ENCODE peak calls at places on chromosomes 5 and 9, in eight cellular contexts. J, H, E, F, K, B, R and X are unnamed samples.

GRCh38 chr5:134651531-134651930 is 2.9 kb downstream of the SEC24A start:
- DNase-seq in J (no peak), H (no peak), E (no peak), F (no peak), K (no peak), B (no peak), R (no peak), X (no peak)

GRCh38 chr5:29054282-29054681 is 2015.9 kb upstream of the CDH9 start:
- DNase-seq in J (no peak), H (no peak), E (no peak), F (no peak), K (no peak), B (peak), R (no peak), X (no peak)

GRCh38 chr9:104961701-104962359 is 33.9 kb upstream of the ABCA1 start:
- DNase-seq in J (no peak), H (peak), E (no peak), F (no peak), K (no peak), B (no peak), R (no peak), X (peak)

GRCh38 chr5:52876456-52876855 is 88.7 kb downstream of the ITGA1 start:
- DNase-seq in J (no peak), H (peak), E (no peak), F (peak), K (no peak), B (no peak), R (no peak), X (no peak)

GRCh38 chr5:148145916-148146315 is 22.4 kb upstream of the SPINK14 start:
- DNase-seq in J (no peak), H (peak), E (peak), F (peak), K (no peak), B (peak), R (no peak), X (peak)

GRCh38 chr5:153094333-153094732 is 396.1 kb upstream of the GRIA1 start:
- DNase-seq in J (no peak), H (no peak), E (no peak), F (no peak), K (no peak), B (no peak), R (no peak), X (no peak)

GRCh38 chr5:79578876-79579275 is 33.4 kb upstream of the TENT2 start:
- DNase-seq in J (no peak), H (no peak), E (no peak), F (no peak), K (no peak), B (no peak), R (no peak), X (no peak)

GRCh38 chr5:177520271-177520670 is 3.5 kb upstream of the DDX41 start:
- DNase-seq in J (no peak), H (no peak), E (no peak), F (no peak), K (no peak), B (no peak), R (no peak), X (no peak)

GRCh38 chr9:134871941-134872340 is 8.7 kb upstream of the FCN2 start:
- DNase-seq in J (no peak), H (peak), E (no peak), F (peak), K (no peak), B (no peak), R (no peak), X (no peak)

GRCh38 chr9:71552480-71552879 is 215.8 kb downstream of the CEMIP2 start:
- DNase-seq in J (no peak), H (no peak), E (peak), F (no peak), K (no peak), B (peak), R (no peak), X (no peak)

GRCh38 chr9:6198251-6198650 is 17.4 kb upstream of the IL33 start:
- DNase-seq in J (no peak), H (no peak), E (peak), F (peak), K (no peak), B (no peak), R (no peak), X (no peak)

GRCh38 chr5:34669931-34670516 is 13.9 kb downstream of the RAI14 start:
- DNase-seq in J (no peak), H (peak), E (no peak), F (no peak), K (no peak), B (no peak), R (no peak), X (no peak)

GRCh38 chr9:133702798-133703570 is 35.2 kb downstream of the SARDH start:
- DNase-seq in J (no peak), H (no peak), E (no peak), F (no peak), K (no peak), B (peak), R (no peak), X (no peak)

GRCh38 chr9:133703571-133704399 is 34.4 kb downstream of the SARDH start:
- DNase-seq in J (no peak), H (no peak), E (no peak), F (no peak), K (peak), B (no peak), R (no peak), X (no peak)

GRCh38 chr9:133701321-133701980 is 36.7 kb downstream of the SARDH start:
- DNase-seq in J (no peak), H (no peak), E (no peak), F (no peak), K (peak), B (no peak), R (no peak), X (no peak)

GRCh38 chr9:133700861-133701320 is 37.3 kb downstream of the SARDH start:
- DNase-seq in J (no peak), H (no peak), E (no peak), F (no peak), K (peak), B (no peak), R (no peak), X (no peak)

GRCh38 chr9:133701981-133702797 is 36.0 kb downstream of the SARDH start:
- DNase-seq in J (no peak), H (peak), E (peak), F (no peak), K (peak), B (no peak), R (no peak), X (peak)
- TF ChIP-seq EZH2 in J (no peak), H (no peak), E (no peak), F (peak), K (no peak), B (no peak), R (no peak), X (no peak)

DNA sequence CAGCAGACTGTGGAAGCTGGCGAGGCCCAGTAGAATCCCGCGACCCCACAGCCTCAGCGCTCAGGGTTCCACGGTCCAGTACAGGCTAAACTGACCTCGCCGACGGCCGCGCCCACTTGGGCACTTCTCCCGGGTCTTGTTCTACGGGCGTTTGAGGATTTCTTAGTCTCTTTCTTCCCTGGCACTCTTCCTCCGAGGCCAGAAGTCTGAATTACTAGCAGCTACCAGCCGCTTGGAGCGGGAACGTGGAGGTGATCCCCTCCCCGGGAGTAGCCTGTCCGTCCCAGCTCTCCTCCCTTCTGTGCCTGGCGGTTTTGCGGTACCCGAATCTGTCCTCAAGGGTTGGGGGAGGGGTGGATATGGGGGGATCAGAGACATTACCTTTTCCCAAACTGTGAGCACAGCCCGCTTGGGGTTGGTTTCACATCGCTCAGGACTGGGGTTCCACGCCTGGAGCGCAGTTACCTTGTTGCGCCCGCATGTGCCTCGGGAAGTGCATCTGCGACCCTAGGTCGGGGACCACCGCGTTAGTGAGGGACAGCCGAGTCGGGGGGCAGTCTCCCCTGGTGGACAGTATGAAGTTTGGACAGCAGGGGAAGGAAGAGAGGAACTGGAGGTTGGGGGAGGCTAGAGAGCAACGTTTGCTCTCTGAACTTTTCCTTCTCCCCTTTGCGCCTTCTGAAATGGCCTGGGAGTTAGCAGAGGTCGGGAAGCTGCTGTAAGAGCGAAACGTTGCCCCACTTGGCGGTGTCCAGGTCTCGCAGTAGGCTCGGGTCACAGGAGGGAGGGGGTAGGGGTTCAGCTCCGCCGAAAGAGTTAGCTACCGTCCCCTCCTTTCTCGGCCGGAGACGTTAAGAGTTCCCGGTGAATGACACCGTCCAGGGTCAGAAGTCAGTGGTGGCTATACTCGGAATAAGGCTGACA is 190.8 kb downstream of the MEF2C start:
- DNase-seq in J (no peak), H (no peak), E (no peak), F (no peak), K (no peak), B (no peak), R (no peak), X (no peak)
- TF ChIP-seq EZH2 in J (no peak), H (peak), E (peak), F (peak), K (no peak), B (peak), R (no peak), X (no peak)

DNA sequence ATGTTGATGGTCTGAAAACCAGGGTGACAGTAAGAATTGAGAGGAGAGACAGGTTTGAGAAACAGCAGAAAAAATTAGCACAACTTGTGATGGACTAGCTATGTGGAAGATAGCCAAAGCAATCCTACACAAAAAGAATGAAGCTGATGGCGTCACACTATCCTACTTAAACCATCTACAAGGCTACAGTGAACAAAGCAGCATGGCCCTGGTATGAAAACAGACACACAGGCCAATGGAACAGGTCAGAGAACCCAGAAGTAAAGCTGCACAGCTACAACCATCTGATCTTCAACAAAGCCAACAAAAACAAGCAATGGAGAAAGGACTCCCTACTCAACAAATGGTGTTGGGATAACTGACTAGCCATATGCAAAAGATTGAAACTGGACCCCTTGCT is 7.5 kb upstream of the UBE2R2 start:
- DNase-seq in J (no peak), H (no peak), E (no peak), F (no peak), K (no peak), B (no peak), R (no peak), X (no peak)
- TF ChIP-seq EZH2 in J (no peak), H (no peak), E (no peak), F (no peak), K (no peak), B (no peak), R (no peak), X (no peak)

GRCh38 chr9:38687389-38687842 is 32.5 kb downstream of the FAM240B start:
- DNase-seq in J (peak), H (no peak), E (peak), F (no peak), K (no peak), B (peak), R (no peak), X (no peak)

GRCh38 chr9:38687992-38688391 is 31.9 kb downstream of the FAM240B start:
- DNase-seq in J (no peak), H (no peak), E (no peak), F (no peak), K (no peak), B (no peak), R (no peak), X (no peak)

GRCh38 chr9:38686923-38687322 is 33.0 kb downstream of the FAM240B start:
- DNase-seq in J (no peak), H (no peak), E (no peak), F (no peak), K (no peak), B (peak), R (no peak), X (peak)

GRCh38 chr9:38690574-38690973 is 29.4 kb downstream of the FAM240B start:
- DNase-seq in J (no peak), H (no peak), E (peak), F (no peak), K (no peak), B (no peak), R (no peak), X (no peak)

DNA sequence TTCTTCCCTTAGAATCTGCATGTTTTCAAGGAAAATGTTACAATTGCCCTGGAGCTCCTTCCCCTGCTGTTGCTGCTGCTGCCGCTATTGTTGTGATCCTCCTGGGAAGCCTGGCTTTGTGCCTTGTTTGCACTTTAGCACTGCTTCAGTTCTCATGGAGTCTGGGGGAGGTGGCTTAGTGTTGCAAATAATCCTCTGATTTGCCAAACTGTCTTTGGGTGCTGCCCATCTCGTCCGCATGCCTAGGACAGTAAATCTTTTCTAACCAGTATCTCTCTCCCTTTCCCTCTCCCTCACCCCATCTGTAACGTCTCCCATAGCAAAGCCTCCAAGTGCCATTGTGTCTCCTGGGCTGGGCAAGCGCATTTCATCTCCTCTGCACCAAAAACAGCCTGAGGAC is 30.3 kb downstream of the FAM240B start:
- DNase-seq in J (no peak), H (peak), E (peak), F (no peak), K (no peak), B (peak), R (no peak), X (peak)
- TF ChIP-seq EZH2 in J (no peak), H (no peak), E (no peak), F (no peak), K (no peak), B (no peak), R (no peak), X (no peak)

DNA sequence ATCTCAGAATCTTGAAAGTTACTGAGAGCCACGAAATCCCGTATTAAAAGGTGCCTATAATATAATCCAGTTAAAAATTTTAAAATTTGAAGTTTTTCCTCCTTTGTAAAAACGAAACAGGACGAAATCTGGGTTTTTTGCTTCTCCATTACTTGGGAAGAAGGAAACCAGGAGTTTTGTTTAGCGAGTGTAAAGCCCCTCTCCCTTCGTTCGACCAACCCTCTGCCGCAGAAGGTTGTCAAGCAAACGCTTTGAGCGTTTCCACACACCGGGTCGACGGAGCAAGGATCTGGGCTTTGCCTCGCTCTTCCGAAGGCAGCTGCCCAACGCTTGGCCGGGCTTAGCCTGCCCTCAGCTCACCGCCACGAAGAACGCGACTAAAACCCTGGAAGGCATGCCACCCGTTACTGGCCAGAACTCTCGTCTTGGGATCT is 1.6 kb upstream of the FOXE1 start:
- DNase-seq in J (no peak), H (no peak), E (no peak), F (no peak), K (no peak), B (peak), R (no peak), X (no peak)
- TF ChIP-seq EZH2 in J (no peak), H (peak), E (no peak), F (no peak), K (no peak), B (peak), R (no peak), X (no peak)

DNA sequence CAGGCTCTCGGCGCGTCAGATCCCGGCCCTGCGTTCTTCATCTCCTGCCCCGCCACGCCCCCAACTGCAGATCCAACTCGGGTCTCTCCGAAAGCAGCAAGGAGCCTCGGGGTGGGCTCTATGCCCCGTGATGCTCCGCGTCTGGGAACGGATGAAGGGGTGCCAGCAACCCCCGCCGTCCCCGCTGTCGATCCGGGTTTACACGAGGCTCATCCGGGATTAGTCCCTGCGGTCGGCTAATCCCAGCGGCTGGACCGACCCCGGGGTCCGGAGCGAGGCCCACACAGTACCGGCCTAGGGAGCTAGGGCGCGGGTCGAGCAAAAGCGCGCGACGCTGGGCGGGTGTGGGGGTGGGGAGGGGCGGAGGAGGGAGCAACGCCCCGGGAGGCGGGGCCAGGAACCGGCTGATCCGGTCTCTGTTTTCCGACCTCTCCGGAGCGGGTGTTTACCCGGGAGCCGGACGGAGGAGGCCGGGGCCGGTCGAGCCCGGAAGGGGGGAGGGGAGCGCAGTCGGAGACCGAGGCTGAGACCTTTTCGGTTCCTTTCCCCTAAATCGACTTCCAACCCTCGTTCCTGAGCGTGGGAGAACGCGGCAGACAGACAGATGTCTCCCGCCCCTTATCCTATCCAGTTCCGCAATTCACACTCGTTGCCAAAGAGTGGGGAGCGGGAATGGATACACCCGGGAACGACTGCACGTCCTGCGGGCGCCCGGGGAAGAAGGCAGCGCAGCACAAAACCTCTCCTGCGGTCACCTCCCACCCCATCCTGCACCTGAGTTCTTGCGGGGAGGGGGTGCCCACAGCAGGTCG is 28.6 kb downstream of the PCDH1 start:
- DNase-seq in J (no peak), H (peak), E (peak), F (peak), K (peak), B (peak), R (no peak), X (peak)
- TF ChIP-seq EZH2 in J (no peak), H (no peak), E (no peak), F (no peak), K (no peak), B (no peak), R (no peak), X (no peak)

GRCh38 chr9:136196465-136197371 is 8.2 kb downstream of the LHX3 start:
- DNase-seq in J (no peak), H (no peak), E (no peak), F (no peak), K (no peak), B (peak), R (no peak), X (no peak)
- TF ChIP-seq EZH2 in J (no peak), H (peak), E (peak), F (peak), K (no peak), B (peak), R (no peak), X (peak)

GRCh38 chr5:169950333-169950732 is 30.0 kb downstream of the INSYN2B start:
- DNase-seq in J (no peak), H (no peak), E (no peak), F (no peak), K (no peak), B (no peak), R (no peak), X (no peak)

GRCh38 chr5:169960659-169961058 is 19.6 kb downstream of the INSYN2B start:
- DNase-seq in J (no peak), H (no peak), E (no peak), F (no peak), K (no peak), B (no peak), R (no peak), X (no peak)

GRCh38 chr5:169954786-169955185 is 25.5 kb downstream of the INSYN2B start:
- DNase-seq in J (no peak), H (no peak), E (no peak), F (no peak), K (no peak), B (no peak), R (no peak), X (no peak)

GRCh38 chr5:169956756-169957155 is 23.5 kb downstream of the INSYN2B start:
- DNase-seq in J (no peak), H (no peak), E (no peak), F (no peak), K (no peak), B (no peak), R (no peak), X (no peak)

DNA sequence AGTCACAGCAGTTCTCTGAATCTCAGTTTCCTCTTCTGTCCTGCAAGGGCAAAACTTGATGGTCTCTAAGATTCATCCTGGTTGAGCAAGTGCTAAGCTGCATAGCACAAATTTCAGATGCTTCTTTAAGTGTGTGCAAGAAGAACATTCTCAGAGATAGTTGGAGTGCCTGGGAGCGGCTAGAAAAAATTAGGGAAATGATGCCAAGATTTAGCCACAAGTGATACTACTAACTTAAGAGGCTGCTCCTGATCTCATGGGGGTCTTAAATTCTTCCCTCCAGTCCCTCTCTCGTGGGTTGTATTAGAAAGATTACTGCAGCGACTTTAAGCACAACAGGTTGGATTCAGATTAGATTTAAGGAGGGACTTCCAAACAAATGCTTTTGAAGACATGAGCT is 24.2 kb downstream of the INSYN2B start:
- DNase-seq in J (no peak), H (no peak), E (no peak), F (no peak), K (no peak), B (no peak), R (no peak), X (no peak)
- TF ChIP-seq EZH2 in J (no peak), H (no peak), E (no peak), F (no peak), K (no peak), B (no peak), R (no peak), X (no peak)